ENCODE peak calls at places on chromosomes 3 and 15, in four cellular contexts. One of them, this sample, is unnamed. For H3K36me3, the result is how much of the 10 kb centered on the place peaks cover.

GRCh38 chr3:38136807-38137614 is at the start of gene ACAA1:
- DNase-seq in mucosa of descending colon: peak
- DNase-seq in breast epithelium: peak
- DNase-seq in bronchial epithelial cell: peak
- DNase-seq in this sample: peak

GRCh38 chr3:9817437-9817836 is 7.4 kb downstream of the TTLL3 start:
- DNase-seq in mucosa of descending colon: peak
- DNase-seq in bronchial epithelial cell: no peak
- DNase-seq in breast epithelium: no peak
- DNase-seq in this sample: no peak

GRCh38 chr3:48465237-48465530 is 18.6 kb downstream of the ATRIP start:
- DNase-seq in bronchial epithelial cell: no peak
- DNase-seq in mucosa of descending colon: no peak
- DNase-seq in breast epithelium: no peak
- DNase-seq in this sample: no peak

GRCh38 chr15:91950631-91951384 is 97.3 kb downstream of the SLCO3A1 start:
- DNase-seq in breast epithelium: no peak
- DNase-seq in mucosa of descending colon: no peak
- DNase-seq in bronchial epithelial cell: peak
- DNase-seq in this sample: no peak

GRCh38 chr3:32322311-32322710 is 69.3 kb upstream of the CMTM7 start:
- DNase-seq in mucosa of descending colon: no peak
- DNase-seq in bronchial epithelial cell: no peak
- DNase-seq in breast epithelium: no peak
- DNase-seq in this sample: no peak

GRCh38 chr3:49792371-49793150 is 6.2 kb upstream of the IP6K1 start:
- DNase-seq in mucosa of descending colon: no peak
- DNase-seq in breast epithelium: no peak
- DNase-seq in bronchial epithelial cell: no peak
- DNase-seq in this sample: no peak

GRCh38 chr3:132555316-132556035 is 41.6 kb upstream of the ACKR4 start:
- DNase-seq in mucosa of descending colon: no peak
- DNase-seq in breast epithelium: no peak
- DNase-seq in bronchial epithelial cell: no peak
- DNase-seq in this sample: no peak

GRCh38 chr3:152669560-152669959 is 165.4 kb upstream of the P2RY1 start:
- DNase-seq in bronchial epithelial cell: no peak
- DNase-seq in mucosa of descending colon: no peak
- DNase-seq in breast epithelium: no peak
- DNase-seq in this sample: no peak

GRCh38 chr3:167406876-167407492 is 26.9 kb upstream of the ZBBX start:
- DNase-seq in bronchial epithelial cell: peak
- DNase-seq in breast epithelium: no peak
- DNase-seq in mucosa of descending colon: no peak
- DNase-seq in this sample: no peak

GRCh38 chr3:60010778-60011177 is 961.0 kb upstream of the CFAP20DC start:
- DNase-seq in bronchial epithelial cell: no peak
- DNase-seq in mucosa of descending colon: no peak
- DNase-seq in breast epithelium: no peak
- DNase-seq in this sample: peak

GRCh38 chr15:100131321-100132224 is 210.2 kb downstream of the ADAMTS17 start:
- DNase-seq in mucosa of descending colon: no peak
- DNase-seq in breast epithelium: no peak
- DNase-seq in bronchial epithelial cell: peak
- DNase-seq in this sample: no peak

GRCh38 chr3:14640157-14640562 is 11.4 kb upstream of the CCDC174 start:
- DNase-seq in breast epithelium: no peak
- DNase-seq in bronchial epithelial cell: peak
- DNase-seq in mucosa of descending colon: no peak
- DNase-seq in this sample: no peak

GRCh38 chr3:159273608-159274007 is 471.8 kb downstream of the MFSD1 start:
- DNase-seq in mucosa of descending colon: no peak
- DNase-seq in bronchial epithelial cell: peak
- DNase-seq in breast epithelium: no peak
- DNase-seq in this sample: peak

GRCh38 chr3:187139126-187139894 is at the start of gene RPL39L:
- DNase-seq in mucosa of descending colon: peak
- DNase-seq in breast epithelium: peak
- DNase-seq in bronchial epithelial cell: peak
- DNase-seq in this sample: peak

GRCh38 chr3:12870942-12871341 is 29.6 kb upstream of the RPL32 start:
- DNase-seq in mucosa of descending colon: no peak
- DNase-seq in breast epithelium: no peak
- DNase-seq in bronchial epithelial cell: no peak
- DNase-seq in this sample: no peak

GRCh38 chr3:128547368-128547987 is 54.5 kb upstream of the GATA2 start:
- DNase-seq in bronchial epithelial cell: peak
- DNase-seq in breast epithelium: no peak
- DNase-seq in mucosa of descending colon: no peak
- DNase-seq in this sample: no peak

GRCh38 chr3:183122257-183122932 is 23.1 kb upstream of the MCCC1 start:
- DNase-seq in mucosa of descending colon: no peak
- DNase-seq in bronchial epithelial cell: peak
- DNase-seq in breast epithelium: no peak
- DNase-seq in this sample: no peak

GRCh38 chr15:33161209-33161608 is 33.3 kb downstream of the FMN1 start:
- DNase-seq in breast epithelium: no peak
- DNase-seq in mucosa of descending colon: no peak
- DNase-seq in bronchial epithelial cell: no peak
- DNase-seq in this sample: no peak

GRCh38 chr15:99324082-99324620 is 72.9 kb downstream of the LRRC28 start:
- DNase-seq in mucosa of descending colon: no peak
- DNase-seq in breast epithelium: no peak
- DNase-seq in bronchial epithelial cell: peak
- DNase-seq in this sample: no peak

GRCh38 chr3:176430244-176430893 is 766.9 kb downstream of the TBL1XR1 start:
- DNase-seq in mucosa of descending colon: no peak
- DNase-seq in bronchial epithelial cell: peak
- DNase-seq in breast epithelium: no peak
- DNase-seq in this sample: no peak

GRCh38 chr3:66904816-66905543 is 93.1 kb upstream of the KBTBD8 start:
- DNase-seq in breast epithelium: no peak
- DNase-seq in bronchial epithelial cell: peak
- DNase-seq in mucosa of descending colon: no peak
- DNase-seq in this sample: no peak

GRCh38 chr3:4680227-4680691 is 187.1 kb downstream of the ITPR1 start:
- DNase-seq in breast epithelium: no peak
- DNase-seq in bronchial epithelial cell: no peak
- DNase-seq in mucosa of descending colon: no peak
- DNase-seq in this sample: no peak

GRCh38 chr3:48502728-48503168 is 1.2 kb downstream of the SHISA5 start:
- DNase-seq in mucosa of descending colon: no peak
- DNase-seq in bronchial epithelial cell: no peak
- DNase-seq in breast epithelium: peak
- DNase-seq in this sample: no peak

GRCh38 chr15:95202569-95203349 is 971.4 kb downstream of the MCTP2 start:
- DNase-seq in bronchial epithelial cell: peak
- DNase-seq in breast epithelium: no peak
- DNase-seq in mucosa of descending colon: no peak
- DNase-seq in this sample: no peak

GRCh38 chr15:85872125-85872524 is 77.4 kb upstream of the KLHL25 start:
- DNase-seq in breast epithelium: no peak
- DNase-seq in bronchial epithelial cell: no peak
- DNase-seq in mucosa of descending colon: no peak
- DNase-seq in this sample: no peak

GRCh38 chr15:85800460-85801123 is 5.9 kb upstream of the KLHL25 start:
- DNase-seq in bronchial epithelial cell: peak
- DNase-seq in mucosa of descending colon: peak
- DNase-seq in breast epithelium: peak
- DNase-seq in this sample: peak

GRCh38 chr3:175258763-175259162 is 399.6 kb downstream of the NAALADL2 start:
- DNase-seq in mucosa of descending colon: no peak
- DNase-seq in breast epithelium: no peak
- DNase-seq in bronchial epithelial cell: peak
- DNase-seq in this sample: no peak

GRCh38 chr3:16252243-16252978 is 12.3 kb downstream of the DPH3 start:
- DNase-seq in mucosa of descending colon: no peak
- DNase-seq in breast epithelium: no peak
- DNase-seq in bronchial epithelial cell: peak
- DNase-seq in this sample: peak

GRCh38 chr3:33940736-33941135 is 142.3 kb downstream of the PDCD6IP start:
- DNase-seq in breast epithelium: no peak
- DNase-seq in bronchial epithelial cell: no peak
- DNase-seq in mucosa of descending colon: no peak
- DNase-seq in this sample: no peak

GRCh38 chr3:69865920-69866679 is 126.8 kb downstream of the MITF start:
- DNase-seq in bronchial epithelial cell: peak
- DNase-seq in breast epithelium: no peak
- DNase-seq in mucosa of descending colon: peak
- DNase-seq in this sample: peak

GRCh38 chr3:126911162-126912026 is 71.5 kb upstream of the PLXNA1 start:
- DNase-seq in breast epithelium: no peak
- DNase-seq in bronchial epithelial cell: peak
- DNase-seq in mucosa of descending colon: peak
- DNase-seq in this sample: peak

GRCh38 chr3:109224333-109224732 is 87.8 kb downstream of the C3orf85 start:
- DNase-seq in mucosa of descending colon: no peak
- DNase-seq in bronchial epithelial cell: no peak
- DNase-seq in breast epithelium: no peak
- DNase-seq in this sample: peak

GRCh38 chr3:101676219-101676764 is 640 bp downstream of the ZBTB11 start:
- DNase-seq in mucosa of descending colon: peak
- DNase-seq in bronchial epithelial cell: peak
- DNase-seq in breast epithelium: peak
- DNase-seq in this sample: peak

GRCh38 chr3:172152294-172152649 is 112.9 kb downstream of the FNDC3B start:
- DNase-seq in breast epithelium: no peak
- DNase-seq in mucosa of descending colon: no peak
- DNase-seq in bronchial epithelial cell: no peak
- DNase-seq in this sample: no peak
- H3K4me3 ChIP-seq in breast epithelium: no peak
- H3K4me3 ChIP-seq in mucosa of descending colon: no peak
- H3K4me3 ChIP-seq in bronchial epithelial cell: no peak
- H3K4me3 ChIP-seq in this sample: no peak

GRCh38 chr15:88629071-88629470 is 7.9 kb downstream of the AEN start:
- DNase-seq in mucosa of descending colon: peak
- DNase-seq in breast epithelium: no peak
- DNase-seq in bronchial epithelial cell: no peak
- DNase-seq in this sample: no peak

GRCh38 chr15:88630141-88630721 is 8.6 kb upstream of the ISG20 start:
- DNase-seq in mucosa of descending colon: peak
- DNase-seq in breast epithelium: no peak
- DNase-seq in bronchial epithelial cell: peak
- DNase-seq in this sample: peak

GRCh38 chr15:88631464-88632028 is 7.3 kb upstream of the ISG20 start:
- DNase-seq in breast epithelium: no peak
- DNase-seq in bronchial epithelial cell: no peak
- DNase-seq in mucosa of descending colon: no peak
- DNase-seq in this sample: no peak

GRCh38 chr15:88628018-88628673 is 7.0 kb downstream of the AEN start:
- DNase-seq in mucosa of descending colon: peak
- DNase-seq in breast epithelium: no peak
- DNase-seq in bronchial epithelial cell: no peak
- DNase-seq in this sample: no peak

GRCh38 chr15:88630798-88631463 is 7.9 kb upstream of the ISG20 start:
- DNase-seq in bronchial epithelial cell: no peak
- DNase-seq in mucosa of descending colon: peak
- DNase-seq in breast epithelium: no peak
- DNase-seq in this sample: no peak
- H3K36me3 ChIP-seq in bronchial epithelial cell: under half
- H3K36me3 ChIP-seq in mucosa of descending colon: under half
- H3K36me3 ChIP-seq in breast epithelium: under half
- H3K36me3 ChIP-seq in this sample: under half

DNA sequence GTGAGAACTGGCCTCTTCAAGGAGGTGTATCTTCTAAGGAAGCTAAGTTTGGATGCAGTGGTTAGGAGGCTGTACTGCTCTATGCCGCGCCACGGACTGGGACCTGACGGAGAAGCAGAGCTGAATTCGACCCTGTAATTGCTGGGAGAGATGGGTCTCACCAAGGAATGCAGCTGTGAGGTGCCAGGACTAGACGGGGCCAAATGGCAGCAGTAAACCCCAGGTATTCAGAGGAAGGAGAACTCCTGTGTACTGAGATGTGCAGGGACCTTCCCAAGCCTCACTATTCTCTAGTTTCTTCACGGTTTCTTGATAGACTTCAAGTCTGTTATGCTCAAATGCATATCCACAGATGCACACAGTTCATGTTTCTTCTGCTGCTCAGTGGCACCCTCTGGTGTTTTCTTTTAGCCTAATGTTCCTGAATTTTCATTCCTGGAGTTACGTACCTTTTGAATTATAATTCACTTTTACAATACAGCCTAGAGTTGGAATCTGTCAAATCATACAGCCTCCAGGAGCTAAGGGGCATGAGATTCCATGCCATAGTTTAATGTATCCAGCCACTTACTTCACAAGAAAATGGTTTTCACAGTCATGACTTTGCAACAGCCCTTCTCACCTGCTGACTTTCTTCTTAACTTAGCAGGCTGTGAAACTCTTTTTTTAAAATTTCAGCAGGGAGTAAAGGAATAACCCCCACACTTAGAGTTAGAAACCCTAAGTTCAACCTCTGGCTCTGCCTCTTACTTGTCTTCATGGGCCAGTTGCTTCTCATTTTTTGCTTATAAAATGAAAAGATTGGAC is 61.8 kb downstream of the GLDN start:
- DNase-seq in mucosa of descending colon: no peak
- DNase-seq in breast epithelium: no peak
- DNase-seq in bronchial epithelial cell: peak
- DNase-seq in this sample: peak
- TF ChIP-seq CTCF in mucosa of descending colon: no peak
- TF ChIP-seq CTCF in breast epithelium: peak
- TF ChIP-seq CTCF in bronchial epithelial cell: peak
- TF ChIP-seq CTCF in this sample: peak

GRCh38 chr3:177703788-177704187 is 506.5 kb upstream of the TBL1XR1 start:
- DNase-seq in mucosa of descending colon: no peak
- DNase-seq in bronchial epithelial cell: peak
- DNase-seq in breast epithelium: no peak
- DNase-seq in this sample: no peak
- H3K4me3 ChIP-seq in mucosa of descending colon: no peak
- H3K4me3 ChIP-seq in bronchial epithelial cell: no peak
- H3K4me3 ChIP-seq in breast epithelium: no peak
- H3K4me3 ChIP-seq in this sample: no peak